ENCODE peak calls at places on chromosomes 12 and 14, in seven cellular contexts. Z is Karpas-422; D is sigmoid colon; V is Peyer's patch; E is lower leg skin; G is CD4-positive, CD25-positive, alpha-beta regulatory T cell; Y is foreskin fibroblast. F is an unnamed sample.

GRCh38 chr12:94534761-94535613 is 75.3 kb upstream of the CEP83 start:
- DNase-seq in Z (no peak), D (no peak), V (no peak), E (peak), G (no peak), Y (no peak), F (no peak)

GRCh38 chr14:21498540-21499526 is 12.3 kb downstream of the METTL3 start:
- DNase-seq in Z (peak), D (no peak), V (no peak), E (no peak), G (peak), Y (peak), F (no peak)

GRCh38 chr14:20886091-20886490 is 5.1 kb upstream of the RNASE3 start:
- DNase-seq in Z (no peak), D (no peak), V (no peak), E (no peak), G (no peak), Y (no peak), F (no peak)

GRCh38 chr12:111450676-111451075 is 45.0 kb downstream of the SH2B3 start:
- DNase-seq in Z (no peak), D (peak), V (no peak), E (peak), G (no peak), Y (peak), F (no peak)

GRCh38 chr14:92683041-92683440 is 65.4 kb downstream of the LGMN start:
- DNase-seq in Z (no peak), D (peak), V (no peak), E (no peak), G (no peak), Y (no peak), F (no peak)

GRCh38 chr12:64457036-64457435 is 5.1 kb downstream of the TBK1 start:
- DNase-seq in Z (no peak), D (no peak), V (no peak), E (no peak), G (no peak), Y (no peak), F (no peak)

GRCh38 chr12:79871621-79872020 is 63.3 kb downstream of the PPP1R12A start:
- DNase-seq in Z (no peak), D (no peak), V (no peak), E (no peak), G (no peak), Y (no peak), F (no peak)

GRCh38 chr12:67928621-67929369 is 60.5 kb upstream of the IFNG-AS1 start:
- DNase-seq in Z (no peak), D (no peak), V (no peak), E (no peak), G (no peak), Y (no peak), F (no peak)

GRCh38 chr14:105924951-105925591 is 398.7 kb downstream of the TMEM121 start:
- DNase-seq in Z (no peak), D (peak), V (no peak), E (no peak), G (no peak), Y (no peak), F (no peak)

GRCh38 chr12:6538420-6539275 is 4.3 kb downstream of the GAPDH start:
- DNase-seq in Z (peak), D (peak), V (no peak), E (no peak), G (no peak), Y (peak), F (no peak)
- H3K4me3 ChIP-seq in Z (no peak), D (no peak), V (no peak), E (no peak), G (no peak), Y (no peak), F (no peak)

DNA sequence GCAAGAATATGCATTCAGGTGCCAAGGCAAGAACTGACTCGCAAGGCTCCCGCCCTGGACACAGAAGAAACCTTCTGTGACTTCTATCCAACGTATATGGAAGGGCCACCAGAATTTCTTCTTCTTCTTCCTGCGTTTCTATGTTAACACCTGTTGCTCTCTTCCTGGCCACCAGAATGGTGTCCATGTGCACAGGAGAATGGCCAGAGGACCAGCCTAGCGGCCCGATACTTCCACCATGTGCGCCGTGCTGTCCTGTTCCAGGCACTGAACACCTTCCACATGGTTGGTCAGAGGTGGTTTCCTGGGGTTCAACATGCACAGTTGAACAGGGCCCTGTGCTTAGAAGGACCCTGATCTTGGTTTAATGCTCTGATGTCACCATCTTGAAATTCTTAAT is 455.8 kb downstream of the BCL11B start:
- DNase-seq in Z (no peak), D (no peak), V (no peak), E (no peak), G (no peak), Y (no peak), F (no peak)
- H3K4me3 ChIP-seq in Z (no peak), D (no peak), V (no peak), E (no peak), G (no peak), Y (no peak), F (no peak)

GRCh38 chr14:33642641-33643342 is 308.1 kb downstream of the EGLN3 start:
- DNase-seq in Z (no peak), D (no peak), V (no peak), E (no peak), G (no peak), Y (no peak), F (no peak)
- H3K4me3 ChIP-seq in Z (no peak), D (no peak), V (no peak), E (no peak), G (no peak), Y (no peak), F (no peak)

DNA sequence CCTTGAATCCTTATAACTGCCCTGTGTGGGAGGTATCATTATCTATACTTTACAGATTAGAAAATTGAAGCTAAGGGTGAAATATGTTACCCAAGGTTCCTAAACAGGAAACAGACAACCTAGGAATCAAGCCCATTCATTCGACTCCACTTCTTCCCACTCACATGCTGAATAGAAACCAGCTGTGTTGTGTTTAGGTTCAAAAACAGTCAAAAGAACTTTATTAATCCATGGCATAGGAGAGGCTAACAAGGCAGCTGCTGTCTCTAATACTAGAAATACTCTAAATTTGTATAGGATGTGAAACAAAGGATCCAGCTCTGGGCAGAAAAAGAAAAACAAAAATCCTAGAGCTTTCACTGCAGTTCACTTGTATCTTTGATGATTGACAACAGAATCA is 9.9 kb downstream of the AMDHD1 start:
- DNase-seq in Z (no peak), D (no peak), V (no peak), E (no peak), G (no peak), Y (peak), F (no peak)
- H3K4me3 ChIP-seq in Z (no peak), D (no peak), V (no peak), E (no peak), G (no peak), Y (no peak), F (no peak)

DNA sequence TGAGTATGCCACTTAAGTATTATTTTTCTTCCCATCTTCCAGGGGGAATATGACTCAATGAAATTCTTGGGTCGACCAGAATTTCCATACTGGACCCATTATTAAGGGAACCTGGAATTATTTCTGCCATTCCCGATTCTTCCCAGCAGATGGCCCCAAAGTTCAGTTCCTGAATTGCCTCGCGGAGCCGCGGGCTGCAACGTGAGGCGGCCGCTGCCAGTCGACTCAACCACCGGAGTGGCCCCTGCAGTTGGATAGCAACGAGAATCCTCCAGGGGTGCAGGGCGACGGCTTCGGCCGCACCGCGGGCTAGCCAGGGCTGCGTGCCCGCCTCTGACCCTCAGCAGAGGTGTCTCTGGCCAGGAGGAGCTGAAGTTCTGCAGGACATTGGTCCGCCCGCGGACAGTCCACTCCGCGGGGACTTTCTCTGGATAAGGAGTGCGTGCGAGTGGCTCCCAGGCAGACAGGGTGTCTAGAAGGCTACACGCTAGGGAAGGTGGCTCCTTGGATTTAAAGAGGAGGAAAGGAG is 586 bp upstream of the TSHR start:
- DNase-seq in Z (peak), D (peak), V (peak), E (peak), G (peak), Y (peak), F (no peak)
- H3K4me3 ChIP-seq in Z (peak), D (peak), V (peak), E (peak), G (peak), Y (peak), F (peak)

GRCh38 chr12:47717046-47717442 is 8.2 kb downstream of the ENDOU start:
- DNase-seq in Z (no peak), D (no peak), V (no peak), E (no peak), G (no peak), Y (no peak), F (no peak)

GRCh38 chr12:47717443-47718193 is 7.7 kb downstream of the ENDOU start:
- DNase-seq in Z (peak), D (peak), V (peak), E (peak), G (peak), Y (peak), F (no peak)

GRCh38 chr12:47714823-47715386 is 9.1 kb upstream of the RPAP3 start:
- DNase-seq in Z (no peak), D (no peak), V (no peak), E (no peak), G (no peak), Y (no peak), F (no peak)

GRCh38 chr12:47715393-47715876 is 9.6 kb upstream of the RPAP3 start:
- DNase-seq in Z (peak), D (peak), V (peak), E (peak), G (peak), Y (peak), F (no peak)

DNA sequence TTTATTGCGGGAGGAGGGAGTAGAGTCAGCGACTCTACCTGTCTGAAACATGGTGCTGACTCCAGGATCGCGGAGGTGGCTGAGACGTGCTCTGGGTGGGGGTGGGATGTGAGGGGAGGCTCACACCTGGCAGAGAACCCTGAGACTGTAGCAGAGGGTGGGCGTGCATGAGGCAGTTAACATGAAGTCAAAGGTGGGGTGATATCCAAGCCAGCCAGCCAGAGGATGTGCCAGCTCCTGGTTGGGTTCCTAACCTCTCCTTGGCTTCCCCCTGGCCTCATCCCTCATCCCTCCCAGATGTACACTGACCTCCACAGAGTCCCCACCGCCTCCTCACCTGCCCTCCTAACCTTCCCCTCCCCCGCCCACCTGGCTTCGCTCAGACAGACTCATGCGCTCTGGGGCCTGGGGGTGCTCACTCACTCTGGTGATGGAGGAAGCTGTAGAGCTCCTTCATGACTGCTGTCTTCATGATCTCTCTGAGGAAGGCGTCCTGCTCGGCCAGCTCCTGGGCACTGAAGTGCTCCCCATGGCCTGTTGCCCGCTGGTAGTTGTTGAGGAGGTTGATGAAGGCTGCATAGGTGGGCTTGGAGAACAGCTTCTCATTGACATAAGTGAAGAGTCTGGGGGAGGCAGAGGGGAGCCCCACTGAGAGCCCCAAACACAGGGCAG is 9.3 kb downstream of the ENDOU start:
- DNase-seq in Z (no peak), D (no peak), V (no peak), E (no peak), G (no peak), Y (no peak), F (no peak)
- H3K4me3 ChIP-seq in Z (no peak), D (no peak), V (no peak), E (no peak), G (no peak), Y (no peak), F (no peak)

DNA sequence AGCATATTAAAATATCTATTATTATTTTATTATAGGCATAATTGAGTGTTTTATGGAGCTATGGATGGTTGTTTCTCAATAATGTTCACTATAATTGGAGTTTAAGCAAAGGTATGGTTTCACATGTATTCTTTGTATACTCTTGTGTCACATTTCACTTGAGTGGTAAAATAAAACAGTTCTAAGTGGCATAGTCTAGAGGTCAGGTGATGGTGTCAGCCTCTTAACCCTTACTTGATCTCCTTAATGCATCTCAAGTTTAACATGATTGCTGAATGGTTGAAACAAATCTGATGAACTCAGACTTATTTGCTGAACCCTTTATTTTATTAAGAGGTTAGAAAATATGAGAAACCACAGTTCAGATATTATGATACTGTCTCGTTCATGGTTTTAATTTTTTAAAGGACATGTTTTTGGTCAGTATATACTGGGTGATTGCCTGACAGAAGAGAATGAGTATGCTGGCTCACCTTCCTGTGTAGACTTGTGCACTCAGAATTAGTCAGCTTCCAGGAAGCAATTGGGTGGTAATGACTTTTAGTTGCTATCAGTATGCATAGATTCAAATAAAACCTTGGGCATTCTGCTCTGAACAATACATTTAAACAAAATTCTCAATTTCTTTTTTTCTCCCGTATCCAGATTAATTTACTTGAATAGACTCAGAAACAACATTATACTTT is 464.6 kb downstream of the PCNX1 start:
- DNase-seq in Z (no peak), D (no peak), V (no peak), E (no peak), G (no peak), Y (peak), F (peak)
- H3K4me3 ChIP-seq in Z (no peak), D (no peak), V (no peak), E (no peak), G (no peak), Y (no peak), F (no peak)

GRCh38 chr14:35401422-35401729 is 3.2 kb downstream of the NFKBIA start:
- DNase-seq in Z (no peak), D (no peak), V (no peak), E (no peak), G (peak), Y (no peak), F (no peak)
- H3K4me3 ChIP-seq in Z (no peak), D (peak), V (peak), E (peak), G (peak), Y (peak), F (peak)

DNA sequence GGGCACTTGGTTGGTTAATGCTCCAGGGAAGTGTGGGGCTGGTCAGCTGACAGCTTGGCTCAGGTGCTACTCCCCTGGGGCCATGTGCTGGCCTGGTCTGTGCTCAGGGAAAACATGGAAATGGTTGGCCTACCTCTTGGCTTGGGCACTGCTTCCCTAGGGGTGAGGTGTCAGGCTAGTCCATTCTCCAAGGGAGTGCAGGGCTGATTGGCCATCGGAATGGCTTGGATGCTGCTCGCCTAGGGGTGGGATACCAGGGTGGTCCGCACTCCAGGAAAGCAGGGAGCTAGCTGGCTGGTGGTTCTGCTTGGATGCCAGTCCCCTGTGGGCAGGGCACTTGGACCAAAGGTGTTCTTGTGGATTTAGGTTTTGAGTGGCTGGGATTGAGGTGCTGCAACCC is 245.7 kb downstream of the RAD51B start:
- DNase-seq in Z (no peak), D (peak), V (no peak), E (no peak), G (no peak), Y (no peak), F (no peak)
- H3K4me3 ChIP-seq in Z (no peak), D (no peak), V (no peak), E (no peak), G (no peak), Y (no peak), F (no peak)

F was measured in skeletal muscle cell.